ENCODE peak calls at places on chromosomes 3 and 15, in four cellular contexts. V is C1 segment of cervical spinal cord; M is HS-27A; S is activated T-helper 1 cell treated with anti-CD3 and anti-CD28 coated beads, Interleukin-2, amount 50 U/mL, for 16 hours. O is an unnamed sample.

GRCh38 chr3:134718736-134719135 is 67.9 kb upstream of the KY start:
- DNase-seq in V (no peak), S (no peak), M (no peak), O (no peak)

GRCh38 chr15:100383302-100384107 is 41.7 kb upstream of the ADAMTS17 start:
- DNase-seq in S (no peak), M (no peak), V (no peak), O (no peak)

GRCh38 chr3:142611206-142611605 is 15.0 kb downstream of the PLS1 start:
- DNase-seq in V (no peak), M (no peak), S (no peak), O (no peak)

GRCh38 chr3:37765591-37766219 is 96.0 kb upstream of the CTDSPL start:
- DNase-seq in S (no peak), V (no peak), M (no peak), O (no peak)

GRCh38 chr3:12558706-12559105 is 1.8 kb downstream of the MKRN2 start:
- DNase-seq in S (no peak), V (no peak), M (no peak), O (no peak)

GRCh38 chr3:60133269-60133877 is 1083.5 kb upstream of the CFAP20DC start:
- DNase-seq in S (no peak), V (no peak), M (no peak), O (no peak)

GRCh38 chr3:177904661-177905060 is 631.6 kb upstream of the KCNMB2 start:
- DNase-seq in S (no peak), V (no peak), M (no peak), O (no peak)

GRCh38 chr3:65669163-65669875 is 369.4 kb downstream of the MAGI1 start:
- DNase-seq in V (no peak), S (no peak), M (no peak), O (no peak)